ENCODE peak calls at places on chromosomes 4 and X, in seven cellular contexts. W is NCI-H1105, X is A549, O is EH, Z is omental fat pad, Y is IMR-90, G is hypothalamus. C is an unnamed sample.

GRCh38 chr4:1216869-1217294 is 32.0 kb downstream of the CTBP1 start:
- DNase-seq in W (no peak), X (no peak), O (no peak), Z (no peak), Y (no peak), G (no peak), C (peak)

GRCh38 chrX:50860518-50860917 is 46.5 kb upstream of the SHROOM4 start:
- DNase-seq in W (no peak), X (no peak), O (no peak), Z (no peak), Y (no peak), G (no peak), C (no peak)

GRCh38 chr4:12932203-12932788 is 551.8 kb downstream of the RAB28 start:
- DNase-seq in W (no peak), X (no peak), O (no peak), Z (no peak), Y (no peak), G (no peak), C (no peak)

GRCh38 chr4:122003335-122003734 is 51.5 kb upstream of the TRPC3 start:
- DNase-seq in W (no peak), X (peak), O (peak), Z (no peak), Y (no peak), G (no peak), C (no peak)

GRCh38 chr4:189128341-189128740 is 812.3 kb upstream of the FRG1 start:
- DNase-seq in W (no peak), X (no peak), O (no peak), Z (no peak), Y (no peak), G (no peak), C (no peak)

GRCh38 chr4:176274441-176274840 is 5.4 kb upstream of the ASB5 start:
- DNase-seq in W (no peak), X (no peak), O (peak), Z (no peak), Y (no peak), G (no peak), C (no peak)

GRCh38 chrX:110440016-110440805 is 81.6 kb downstream of the RTL9 start:
- DNase-seq in W (no peak), X (no peak), O (no peak), Z (no peak), Y (no peak), G (no peak), C (no peak)

GRCh38 chrX:132119821-132120220 is 8.0 kb downstream of the FRMD7 start:
- DNase-seq in W (no peak), X (no peak), O (no peak), Z (no peak), Y (no peak), G (no peak), C (no peak)

GRCh38 chr4:150310159-150310895 is 232.1 kb downstream of the DCLK2 start:
- DNase-seq in W (no peak), X (no peak), O (peak), Z (no peak), Y (peak), G (no peak), C (no peak)

GRCh38 chr4:118968006-118968405 is 79.4 kb downstream of the SYNPO2 start:
- DNase-seq in W (no peak), X (no peak), O (peak), Z (no peak), Y (peak), G (no peak), C (peak)

GRCh38 chr4:3202836-3203820 is 45.8 kb upstream of the MSANTD1 start:
- DNase-seq in W (no peak), X (no peak), O (no peak), Z (no peak), Y (no peak), G (no peak), C (peak)

GRCh38 chr4:26020083-26020668 is 106.2 kb downstream of the SMIM20 start:
- DNase-seq in W (no peak), X (no peak), O (peak), Z (no peak), Y (peak), G (no peak), C (no peak)

GRCh38 chr4:3497554-3498389 is 34.5 kb downstream of the LRPAP1 start:
- DNase-seq in W (no peak), X (no peak), O (no peak), Z (no peak), Y (no peak), G (no peak), C (no peak)

GRCh38 chr4:152590179-152591031 is 54.5 kb upstream of the FBXW7 start:
- DNase-seq in W (peak), X (no peak), O (peak), Z (no peak), Y (peak), G (no peak), C (no peak)

GRCh38 chr4:176034498-176034897 is 31.1 kb upstream of the WDR17 start:
- DNase-seq in W (no peak), X (no peak), O (peak), Z (no peak), Y (peak), G (no peak), C (peak)

GRCh38 chrX:129787336-129788055 is 7.7 kb downstream of the SASH3 start:
- DNase-seq in W (no peak), X (no peak), O (no peak), Z (no peak), Y (no peak), G (no peak), C (no peak)

GRCh38 chr4:124144302-124144701 is 568.2 kb downstream of the ANKRD50 start:
- DNase-seq in W (peak), X (no peak), O (no peak), Z (no peak), Y (no peak), G (no peak), C (no peak)

GRCh38 chrX:2351999-2352995 is 148.5 kb downstream of the DHRSX start:
- DNase-seq in W (no peak), X (peak), O (peak), Z (no peak), Y (peak), G (no peak), C (no peak)

GRCh38 chr4:20916106-20916505 is 215.8 kb downstream of the PACRGL start:
- DNase-seq in W (no peak), X (no peak), O (no peak), Z (no peak), Y (no peak), G (no peak), C (no peak)

GRCh38 chr4:174828845-174829701 is at the start of gene GLRA3:
- DNase-seq in W (peak), X (peak), O (peak), Z (no peak), Y (no peak), G (peak), C (no peak)

GRCh38 chr4:32258986-32259385 is 1538.8 kb downstream of the PCDH7 start:
- DNase-seq in W (no peak), X (no peak), O (no peak), Z (no peak), Y (no peak), G (no peak), C (no peak)

GRCh38 chr4:182806259-182807252 is 110.6 kb downstream of the DCTD start:
- DNase-seq in W (no peak), X (peak), O (peak), Z (peak), Y (peak), G (peak), C (peak)

GRCh38 chr4:184370711-184371389 is 103.5 kb downstream of the IRF2 start:
- DNase-seq in W (no peak), X (no peak), O (peak), Z (no peak), Y (peak), G (no peak), C (no peak)

GRCh38 chr4:184755278-184755677 is 21.4 kb upstream of the CENPU start:
- DNase-seq in W (no peak), X (no peak), O (peak), Z (no peak), Y (peak), G (no peak), C (no peak)

GRCh38 chr4:121307441-121308327 is 73.1 kb downstream of the QRFPR start:
- DNase-seq in W (peak), X (peak), O (peak), Z (no peak), Y (peak), G (no peak), C (no peak)

GRCh38 chr4:89558147-89558546 is 250.5 kb upstream of the GPRIN3 start:
- DNase-seq in W (no peak), X (no peak), O (no peak), Z (no peak), Y (no peak), G (no peak), C (no peak)

GRCh38 chr4:145623831-145624230 is 4.6 kb downstream of the MMAA start:
- DNase-seq in W (no peak), X (no peak), O (peak), Z (no peak), Y (peak), G (no peak), C (no peak)

GRCh38 chr4:104896623-104897296 is 249.9 kb upstream of the TET2 start:
- DNase-seq in W (no peak), X (no peak), O (no peak), Z (no peak), Y (no peak), G (no peak), C (no peak)

GRCh38 chr4:87839309-87839946 is 6.7 kb downstream of the MEPE start:
- DNase-seq in W (peak), X (no peak), O (peak), Z (no peak), Y (peak), G (no peak), C (peak)

GRCh38 chrX:44330227-44330626 is 13.2 kb downstream of the EFHC2 start:
- DNase-seq in W (no peak), X (no peak), O (no peak), Z (no peak), Y (no peak), G (no peak), C (no peak)

GRCh38 chr4:168509786-168510185 is 12.9 kb downstream of the PALLD start:
- DNase-seq in W (no peak), X (no peak), O (peak), Z (no peak), Y (peak), G (no peak), C (no peak)

GRCh38 chr4:76624271-76624681 is 189.2 kb downstream of the SHROOM3 start:
- DNase-seq in W (no peak), X (no peak), O (peak), Z (no peak), Y (peak), G (no peak), C (no peak)

GRCh38 chrX:48702032-48702431 is 5.5 kb downstream of the SUV39H1 start:
- DNase-seq in W (no peak), X (no peak), O (no peak), Z (no peak), Y (no peak), G (no peak), C (no peak)

GRCh38 chr4:10078481-10079233 is 37.9 kb downstream of the WDR1 start:
- DNase-seq in W (no peak), X (no peak), O (no peak), Z (no peak), Y (no peak), G (no peak), C (no peak)

GRCh38 chr4:81031389-81032173 is 1.1 kb downstream of the BMP3 start:
- DNase-seq in W (no peak), X (no peak), O (no peak), Z (no peak), Y (no peak), G (no peak), C (no peak)

GRCh38 chr4:155787113-155787710 is 28.4 kb downstream of the GUCY1B1 start:
- DNase-seq in W (peak), X (peak), O (peak), Z (no peak), Y (peak), G (no peak), C (peak)

GRCh38 chr4:146095091-146095690 is 80.3 kb upstream of the LSM6 start:
- DNase-seq in W (peak), X (peak), O (peak), Z (peak), Y (peak), G (no peak), C (peak)

GRCh38 chr4:153822316-153822715 is 33.4 kb upstream of the SFRP2 start:
- DNase-seq in W (no peak), X (no peak), O (no peak), Z (no peak), Y (no peak), G (no peak), C (no peak)

C was measured in hippocampal formation.